ENCODE peak calls at places on chromosome 14, in five cellular contexts. W is astrocyte of the spinal cord, X is transverse colon, J is progenitor cell of endocrine pancreas, L is heart right ventricle. Y is an unnamed sample.

GRCh38 chr14:101454229-101454628 is 107.1 kb upstream of the DIO3 start:
- DNase-seq in L (no peak), X (no peak), W (no peak), J (no peak), Y (no peak)

GRCh38 chr14:99821519-99822165 is 28.4 kb downstream of the EML1 start:
- DNase-seq in L (no peak), X (no peak), J (no peak), W (peak), Y (no peak)

GRCh38 chr14:94171208-94171607 is 2.9 kb upstream of the PPP4R4 start:
- DNase-seq in W (no peak), X (no peak), J (no peak), L (no peak), Y (no peak)

GRCh38 chr14:100282083-100282350 is 24.2 kb downstream of the SLC25A29 start:
- DNase-seq in L (no peak), J (no peak), X (no peak), W (no peak), Y (no peak)

GRCh38 chr14:40098468-40098867 is 666.2 kb upstream of the FBXO33 start:
- DNase-seq in X (no peak), W (no peak), L (no peak), J (no peak), Y (no peak)

GRCh38 chr14:88688386-88688785 is 104.4 kb downstream of the EML5 start:
- DNase-seq in W (no peak), L (no peak), X (no peak), J (no peak), Y (no peak)

GRCh38 chr14:57259672-57260071 is 9.0 kb downstream of the EXOC5 start:
- DNase-seq in W (no peak), X (no peak), J (no peak), L (no peak), Y (no peak)

GRCh38 chr14:63510538-63510937 is 32.6 kb downstream of the PPP2R5E start:
- DNase-seq in X (no peak), W (peak), J (no peak), L (no peak), Y (no peak)

GRCh38 chr14:92943855-92944570 is 21.1 kb downstream of the CHGA start:
- DNase-seq in L (no peak), X (no peak), J (no peak), W (no peak), Y (no peak)

GRCh38 chr14:70642313-70643235 is 858 bp downstream of the TTC9 start:
- DNase-seq in L (no peak), J (peak), X (peak), W (no peak), Y (no peak)

GRCh38 chr14:21072102-21072501 is 2.0 kb downstream of the ARHGEF40 start:
- DNase-seq in X (no peak), W (peak), J (no peak), L (peak), Y (no peak)

GRCh38 chr14:88628452-88628851 is 65.6 kb downstream of the ZC3H14 start:
- DNase-seq in W (no peak), J (no peak), X (no peak), L (no peak), Y (no peak)

DNA sequence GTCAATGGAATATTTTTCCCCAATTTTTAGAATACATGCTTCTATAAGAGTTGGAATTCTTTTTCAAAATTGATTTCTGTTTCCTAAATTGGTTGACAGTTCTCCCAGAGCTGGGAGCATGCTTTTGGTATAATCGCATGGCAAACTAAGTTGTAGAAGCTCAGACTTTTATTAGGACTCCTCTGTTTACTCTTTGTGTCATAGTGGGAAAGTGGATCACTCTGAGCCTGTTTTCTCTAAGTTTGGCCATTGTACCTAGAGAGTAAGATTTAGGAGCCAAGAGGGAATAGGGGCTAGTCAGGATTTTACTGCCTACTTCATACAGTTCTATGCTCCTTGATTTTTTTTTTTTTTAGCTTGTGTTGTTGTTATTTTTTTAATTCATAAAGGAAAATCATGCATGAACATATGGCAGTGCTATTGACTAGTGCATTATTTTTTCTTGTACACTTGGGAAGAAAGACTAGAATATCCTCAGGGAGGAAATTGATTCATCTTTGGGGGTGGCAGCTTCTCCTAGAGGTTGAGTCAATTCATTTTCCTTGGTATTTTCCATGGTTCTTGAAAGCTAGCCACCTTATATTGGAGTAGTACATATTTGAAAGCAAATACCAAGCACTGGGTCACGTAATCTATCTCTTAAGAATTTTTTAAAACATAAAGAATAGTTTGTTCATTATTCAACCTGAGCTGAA is 77.7 kb upstream of the TRAF3 start:
- DNase-seq in L (no peak), J (no peak), X (no peak), W (no peak), Y (no peak)
- TF ChIP-seq CTCF in L (no peak), J (no peak), X (no peak), W (no peak), Y (no peak)

GRCh38 chr14:77799863-77800730 is at the start of gene ADCK1:
- DNase-seq in W (peak), X (peak), L (peak), J (peak), Y (peak)
- TF ChIP-seq CTCF in W (peak), X (peak), L (no peak), J (peak), Y (peak)

GRCh38 chr14:59331217-59331616 is 134.0 kb downstream of the GPR135 start:
- DNase-seq in J (no peak), L (no peak), X (no peak), W (no peak), Y (no peak)

GRCh38 chr14:59333235-59333634 is 131.9 kb downstream of the GPR135 start:
- DNase-seq in W (no peak), X (no peak), L (no peak), J (no peak), Y (no peak)

GRCh38 chr14:59332727-59333126 is 132.5 kb downstream of the GPR135 start:
- DNase-seq in W (peak), J (no peak), X (no peak), L (peak), Y (no peak)

GRCh38 chr14:59328410-59328809 is 136.8 kb downstream of the GPR135 start:
- DNase-seq in L (no peak), W (no peak), X (no peak), J (no peak), Y (no peak)

GRCh38 chr14:59330455-59330854 is 134.7 kb downstream of the GPR135 start:
- DNase-seq in J (no peak), X (peak), W (peak), L (no peak), Y (no peak)
- TF ChIP-seq CTCF in J (no peak), X (no peak), W (no peak), L (no peak), Y (no peak)

GRCh38 chr14:28755930-28756895 is 10.4 kb upstream of the FOXG1 start:
- DNase-seq in X (no peak), L (no peak), W (no peak), J (no peak), Y (no peak)

GRCh38 chr14:28757790-28758189 is 8.8 kb upstream of the FOXG1 start:
- DNase-seq in W (no peak), J (no peak), X (no peak), L (no peak), Y (no peak)

GRCh38 chr14:28758253-28758915 is 8.2 kb upstream of the FOXG1 start:
- DNase-seq in J (no peak), W (peak), L (no peak), X (no peak), Y (no peak)

GRCh38 chr14:28755198-28755794 is 11.3 kb upstream of the FOXG1 start:
- DNase-seq in J (no peak), X (no peak), L (no peak), W (no peak), Y (no peak)

GRCh38 chr14:28756896-28757570 is 9.6 kb upstream of the FOXG1 start:
- DNase-seq in W (peak), X (no peak), L (no peak), J (no peak), Y (no peak)
- TF ChIP-seq CTCF in W (peak), X (peak), L (peak), J (peak), Y (peak)

GRCh38 chr14:106831322-106831720 is 1304.9 kb downstream of the TMEM121 start:
- DNase-seq in L (no peak), W (no peak), J (no peak), X (peak), Y (no peak)
- TF ChIP-seq CTCF in L (no peak), W (peak), J (no peak), X (no peak), Y (no peak)

GRCh38 chr14:76510255-76510654 is 134.3 kb downstream of the ESRRB start:
- DNase-seq in W (no peak), L (no peak), J (no peak), X (no peak), Y (no peak)

GRCh38 chr14:76518366-76518765 is 142.4 kb downstream of the ESRRB start:
- DNase-seq in X (no peak), J (no peak), L (no peak), W (no peak), Y (no peak)

GRCh38 chr14:76516884-76517283 is 140.9 kb downstream of the ESRRB start:
- DNase-seq in L (no peak), W (no peak), X (no peak), J (no peak), Y (no peak)

GRCh38 chr14:76509291-76509690 is 133.4 kb downstream of the ESRRB start:
- DNase-seq in J (no peak), X (no peak), L (no peak), W (no peak), Y (no peak)

DNA sequence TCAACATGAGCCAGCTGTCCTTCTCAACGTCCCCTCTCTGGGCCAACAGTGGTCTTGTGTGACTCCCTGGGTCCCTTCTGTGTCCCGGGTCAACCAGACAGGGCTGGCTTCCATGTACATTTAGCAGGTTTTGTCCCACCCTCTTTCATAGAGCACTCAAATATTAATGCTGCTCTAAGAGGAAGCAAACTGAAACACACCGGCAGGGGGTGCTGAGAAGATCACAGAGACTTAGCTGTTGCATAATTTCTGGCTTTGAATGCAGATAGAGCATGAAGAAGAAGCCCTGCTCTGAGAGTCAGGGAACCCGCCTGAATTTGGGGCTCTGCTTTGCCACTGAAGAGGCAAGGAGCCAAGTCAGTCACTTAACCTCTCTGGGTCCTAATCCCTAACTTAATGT is 138.7 kb downstream of the ESRRB start:
- DNase-seq in L (no peak), X (no peak), J (no peak), W (no peak), Y (no peak)
- TF ChIP-seq CTCF in L (no peak), X (peak), J (no peak), W (no peak), Y (peak)

GRCh38 chr14:54652890-54653201 is 85.9 kb downstream of the SAMD4A start:
- DNase-seq in J (no peak), W (no peak), X (no peak), L (no peak), Y (no peak)
- TF ChIP-seq CTCF in J (no peak), W (no peak), X (no peak), L (no peak), Y (no peak)

GRCh38 chr14:89955022-89955414 is 488 bp upstream of the EFCAB11 start:
- DNase-seq in W (no peak), L (no peak), J (no peak), X (no peak), Y (no peak)

GRCh38 chr14:89955418-89956293 is at the start of gene TDP1:
- DNase-seq in W (peak), X (peak), J (peak), L (peak), Y (peak)

GRCh38 chr14:89952581-89952980 is 1.9 kb downstream of the EFCAB11 start:
- DNase-seq in X (no peak), W (no peak), J (no peak), L (no peak), Y (no peak)

GRCh38 chr14:89953602-89954001 is 928 bp downstream of the EFCAB11 start:
- DNase-seq in X (no peak), W (no peak), L (no peak), J (no peak), Y (no peak)

GRCh38 chr14:89954045-89955021 is at the start of gene EFCAB11:
- DNase-seq in W (peak), J (peak), L (peak), X (peak), Y (peak)
- TF ChIP-seq CTCF in W (peak), J (peak), L (no peak), X (no peak), Y (peak)

DNA sequence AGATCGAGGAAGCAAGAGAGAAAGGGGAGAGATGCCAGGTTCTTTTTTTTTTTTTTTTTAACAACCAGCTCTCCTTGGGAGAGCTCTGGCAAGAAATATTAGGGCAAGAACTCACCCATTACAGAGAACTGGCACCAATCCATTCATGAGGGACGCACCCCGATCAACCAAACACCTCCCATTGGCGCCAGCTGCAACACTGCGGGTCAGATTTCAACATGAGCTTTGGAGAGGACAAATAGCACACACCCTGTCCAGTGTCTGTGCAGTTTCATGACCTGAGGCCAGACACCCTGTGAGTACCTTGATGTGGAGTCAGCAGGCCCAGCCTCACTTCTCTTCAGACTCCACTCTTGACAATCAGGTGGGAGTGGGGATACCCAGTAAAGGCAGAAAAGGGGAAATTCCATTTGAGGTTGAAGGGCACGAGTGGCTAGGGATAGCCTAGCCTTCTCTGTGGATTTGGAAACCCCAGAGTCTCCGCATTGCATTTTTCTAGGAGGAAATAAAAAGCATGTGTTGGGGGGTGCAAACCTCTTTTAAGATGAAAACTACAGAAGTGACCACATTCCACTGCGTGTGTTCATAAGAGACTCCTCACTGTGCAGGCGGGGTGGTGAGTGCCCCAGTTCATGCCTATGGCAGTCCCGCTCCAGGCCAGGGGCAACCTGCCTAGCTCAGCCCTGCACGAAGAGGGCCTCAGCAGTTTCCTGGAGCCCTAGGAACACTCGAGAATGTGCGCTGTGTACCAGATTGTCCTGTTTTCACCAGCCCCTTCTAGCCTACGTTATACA is 42.4 kb upstream of the GPATCH2L start:
- DNase-seq in L (no peak), J (no peak), X (no peak), W (no peak), Y (no peak)
- TF ChIP-seq CTCF in L (no peak), J (no peak), X (no peak), W (no peak), Y (no peak)

DNA sequence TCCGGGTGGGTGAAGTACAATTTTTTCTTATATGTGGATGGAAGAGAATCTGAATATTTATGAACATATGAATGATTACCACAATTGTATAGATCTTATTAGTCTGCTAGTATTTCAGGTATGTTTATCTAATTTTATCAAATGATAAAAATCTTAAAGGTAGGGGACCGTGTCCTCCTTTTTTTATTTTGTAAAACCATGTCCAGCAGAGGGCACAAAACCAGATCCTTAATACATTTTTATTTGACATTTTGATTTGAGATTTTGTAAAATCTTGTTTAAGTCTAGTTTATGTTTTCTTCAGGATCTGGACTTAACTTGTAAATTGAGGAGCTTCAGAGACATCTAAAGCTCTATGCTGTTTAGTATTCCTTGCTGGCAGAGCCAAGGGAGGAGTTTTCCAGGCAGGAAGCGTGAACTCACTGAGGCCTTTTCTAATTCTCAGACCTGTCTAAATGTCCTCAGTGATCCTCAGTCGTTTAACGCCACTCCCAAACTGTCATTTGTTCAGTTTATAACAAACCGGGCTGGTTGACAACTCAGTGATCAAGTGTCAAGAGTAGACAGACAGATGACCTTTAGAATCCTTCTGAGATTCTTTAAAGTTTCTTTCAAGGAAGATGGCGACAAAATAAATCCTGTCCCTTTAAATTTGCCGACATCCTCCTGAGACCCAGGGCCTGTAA is 263.9 kb downstream of the KTN1 start:
- DNase-seq in W (peak), L (no peak), J (no peak), X (no peak), Y (no peak)
- TF ChIP-seq CTCF in W (no peak), L (no peak), J (no peak), X (peak), Y (peak)